ENCODE peak calls at places on chromosomes 1 and 21, in five cellular contexts. K, P, V, I and B are unnamed samples.

GRCh38 chr1:163168053-163168452 is 34.7 kb downstream of the RGS5 start:
- DNase-seq in K (peak), P (peak), V (peak), I (no peak), B (peak)

GRCh38 chr1:151859814-151860405 is 6.4 kb upstream of the THEM5 start:
- DNase-seq in K (no peak), P (no peak), V (no peak), I (no peak), B (no peak)

GRCh38 chr1:193322218-193322617 is 135.8 kb upstream of the B3GALT2 start:
- DNase-seq in K (peak), P (peak), V (peak), I (no peak), B (peak)

GRCh38 chr1:180815188-180815587 is 97.5 kb upstream of the KIAA1614 start:
- DNase-seq in K (no peak), P (no peak), V (no peak), I (no peak), B (no peak)

GRCh38 chr21:26137379-26138060 is 33.0 kb downstream of the APP start:
- DNase-seq in K (no peak), P (no peak), V (peak), I (no peak), B (no peak)

GRCh38 chr1:113390871-113391642 is 742 bp downstream of the MAGI3 start:
- DNase-seq in K (peak), P (peak), V (no peak), I (peak), B (no peak)

GRCh38 chr1:101929343-101929742 is 67.4 kb downstream of the OLFM3 start:
- DNase-seq in K (no peak), P (no peak), V (no peak), I (no peak), B (no peak)

GRCh38 chr1:31939484-31940329 is 1.5 kb upstream of the PTP4A2 start:
- DNase-seq in K (peak), P (peak), V (peak), I (peak), B (peak)

GRCh38 chr1:151061704-151062103 is 1.5 kb downstream of the MLLT11 start:
- DNase-seq in K (no peak), P (no peak), V (no peak), I (no peak), B (no peak)

GRCh38 chr1:46302091-46303037 is 1.1 kb downstream of the LRRC41 start:
- DNase-seq in K (peak), P (peak), V (peak), I (peak), B (no peak)

GRCh38 chr1:170661646-170662411 is 2.1 kb upstream of the PRRX1 start:
- DNase-seq in K (peak), P (peak), V (peak), I (peak), B (no peak)
- H3K4me3 ChIP-seq in K (peak), P (peak), V (peak), I (peak), B (peak)

DNA sequence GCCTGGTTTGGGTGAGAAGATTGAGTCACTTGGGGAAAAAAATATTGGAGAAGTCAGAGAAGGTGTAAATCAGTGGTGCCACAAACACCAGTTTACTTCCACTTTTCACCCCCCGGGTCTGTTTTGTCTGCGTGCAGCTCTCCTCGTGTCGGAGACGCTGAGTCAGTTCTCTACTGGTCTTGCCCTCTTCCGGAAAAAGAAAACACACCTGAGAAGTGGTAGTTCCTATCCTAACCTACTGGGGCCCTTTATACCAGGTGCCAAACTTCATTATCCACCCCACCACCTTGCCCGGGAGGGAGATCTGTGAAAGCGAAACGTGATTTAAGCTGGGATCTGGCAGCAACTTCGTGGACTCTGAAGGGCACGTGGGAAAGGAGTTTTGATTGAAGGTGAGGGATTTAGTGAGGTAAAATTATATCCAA is 855 bp upstream of the IVNS1ABP start:
- DNase-seq in K (peak), P (peak), V (no peak), I (peak), B (no peak)
- H3K4me3 ChIP-seq in K (peak), P (peak), V (peak), I (peak), B (peak)

DNA sequence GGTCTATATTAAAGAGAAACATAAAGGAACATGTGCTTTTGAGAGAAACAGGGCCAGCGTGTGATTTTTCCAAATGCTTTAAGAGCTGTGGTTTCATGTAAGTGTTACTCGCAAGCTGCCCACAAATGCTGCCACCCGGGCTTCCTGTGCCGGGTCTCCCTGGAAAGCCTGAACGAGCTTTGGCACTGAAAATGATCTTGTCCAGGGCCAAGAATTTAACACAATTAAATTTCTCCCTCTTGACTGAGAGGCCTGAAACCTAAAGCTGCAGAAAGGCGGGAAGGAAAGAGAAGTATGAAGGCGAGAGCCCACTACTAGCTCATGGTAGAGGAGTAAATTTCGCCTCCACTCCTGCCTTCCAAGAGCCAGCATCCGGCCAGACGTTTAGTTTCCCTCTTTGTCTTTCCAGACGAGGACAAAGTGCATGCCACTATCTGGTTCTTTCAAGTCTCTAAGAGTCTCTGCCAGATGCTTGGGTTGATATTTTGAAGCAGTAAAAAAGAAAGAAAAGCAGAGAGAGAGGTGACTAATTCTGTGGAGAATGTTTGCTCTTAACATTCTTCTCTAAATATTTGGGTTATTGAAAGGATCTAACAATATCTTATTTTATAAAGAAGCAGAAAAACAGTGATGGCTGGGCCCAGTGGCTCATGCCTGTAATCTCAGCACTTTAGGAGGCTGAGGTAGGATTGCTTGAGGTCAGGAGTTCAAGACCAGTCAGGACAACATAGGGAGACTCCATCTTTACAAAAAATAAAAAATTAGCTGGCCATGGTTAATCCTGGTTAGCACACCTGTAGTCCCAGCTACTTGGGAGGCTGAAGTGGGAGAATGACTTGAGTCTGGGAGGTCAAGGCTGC is 100.0 kb upstream of the HNRNPU start:
- DNase-seq in K (peak), P (peak), V (peak), I (no peak), B (peak)
- H3K4me3 ChIP-seq in K (peak), P (no peak), V (no peak), I (peak), B (no peak)

DNA sequence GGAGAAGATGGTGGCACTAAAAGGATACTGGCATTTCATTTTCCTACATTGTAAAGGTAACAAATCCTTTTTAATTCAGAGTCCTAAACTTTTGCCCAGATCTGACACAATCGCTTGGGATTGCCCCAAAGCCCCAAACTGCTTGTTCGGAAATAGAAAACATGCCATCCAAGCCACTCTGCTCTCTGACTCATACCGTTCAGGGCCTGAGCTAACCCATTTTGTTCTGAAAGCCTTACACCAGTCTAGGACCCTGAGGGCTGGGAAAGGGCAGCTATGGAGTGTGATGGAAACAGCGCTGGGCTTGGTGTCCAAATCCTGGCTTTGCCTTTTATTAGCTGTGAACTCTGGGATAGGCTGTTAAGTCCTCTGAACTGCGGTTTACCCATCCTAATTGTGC is 159.4 kb upstream of the UBE2U start:
- DNase-seq in K (peak), P (peak), V (peak), I (no peak), B (peak)
- H3K4me3 ChIP-seq in K (no peak), P (no peak), V (no peak), I (no peak), B (no peak)

GRCh38 chr21:45555251-45555556 is 13.0 kb upstream of the SLC19A1 start:
- DNase-seq in K (no peak), P (no peak), V (no peak), I (no peak), B (no peak)
- H3K4me3 ChIP-seq in K (no peak), P (peak), V (no peak), I (peak), B (peak)

DNA sequence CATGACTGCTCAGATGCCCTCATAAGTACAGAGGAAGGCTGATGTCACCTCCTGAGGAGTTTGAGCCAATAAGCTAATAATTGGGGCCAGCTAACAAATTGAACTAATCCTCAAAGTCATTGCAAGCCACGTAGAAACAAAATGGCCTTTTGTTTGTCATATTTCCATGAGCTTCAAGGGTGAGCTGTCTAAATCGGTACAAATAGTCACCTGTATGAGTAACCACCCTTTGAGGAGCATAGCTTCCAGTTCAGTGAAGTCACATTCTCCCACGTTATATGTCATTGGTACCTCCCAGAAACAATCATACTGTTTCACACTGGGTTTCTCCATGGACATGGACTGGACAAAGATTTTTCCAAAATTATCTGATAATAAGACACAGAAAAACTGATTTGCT is 11.6 kb downstream of the AVPR1B start:
- DNase-seq in K (no peak), P (no peak), V (no peak), I (no peak), B (no peak)
- H3K4me3 ChIP-seq in K (no peak), P (no peak), V (no peak), I (no peak), B (no peak)

GRCh38 chr1:54407201-54407956 is 1.2 kb upstream of the SSBP3 start:
- DNase-seq in K (peak), P (peak), V (peak), I (peak), B (peak)
- H3K4me3 ChIP-seq in K (peak), P (peak), V (peak), I (peak), B (peak)

DNA sequence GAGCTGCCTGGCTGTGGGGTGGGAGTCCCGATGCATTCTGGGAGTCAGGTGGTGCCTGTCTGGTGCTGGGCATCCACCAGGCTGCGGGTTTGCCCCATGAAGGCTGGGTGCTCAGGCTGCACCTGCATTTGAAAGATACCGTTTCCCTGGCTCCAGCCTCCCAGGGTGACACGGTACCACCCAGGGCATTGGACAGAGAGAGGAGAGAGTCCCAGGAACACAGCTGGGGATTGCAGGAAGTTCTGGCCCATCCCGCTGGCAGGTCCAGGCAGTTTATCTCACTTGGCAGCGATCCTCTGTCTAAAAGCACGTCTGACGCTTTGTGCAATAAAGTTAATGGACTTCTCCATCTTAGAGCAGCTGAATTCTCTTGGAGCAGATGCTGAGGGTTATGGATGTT is 247.0 kb downstream of the GRIK3 start:
- DNase-seq in K (no peak), P (no peak), V (no peak), I (no peak), B (no peak)
- H3K4me3 ChIP-seq in K (no peak), P (no peak), V (no peak), I (no peak), B (no peak)